ENCODE peak calls at places on chromosomes 2 and 18, in six cellular contexts. A is bronchial epithelial cell, H is nephron progenitor cell, B is dermis blood vessel endothelial cell, R is amygdala, Z is AG08395. V is an unnamed sample.

GRCh38 chr2:189798312-189799029 is 14.2 kb downstream of the PMS1 start:
- DNase-seq in H (no peak), R (no peak), Z (peak), A (peak), B (peak), V (peak)

GRCh38 chr2:234699456-234699855 is 202.6 kb upstream of the ARL4C start:
- DNase-seq in A (no peak), H (no peak), B (no peak), R (no peak), Z (no peak), V (no peak)

GRCh38 chr2:16665746-16666452 is at the start of gene CYRIA:
- DNase-seq in B (peak), H (peak), Z (peak), R (no peak), A (no peak), V (peak)

GRCh38 chr18:24015897-24016631 is 1.5 kb downstream of the TTC39C start:
- DNase-seq in H (no peak), R (no peak), Z (no peak), B (no peak), A (no peak), V (no peak)

GRCh38 chr2:128563348-128563687 is 244.7 kb upstream of the HS6ST1 start:
- DNase-seq in H (no peak), Z (peak), R (peak), B (no peak), A (no peak), V (no peak)

GRCh38 chr2:65536596-65536995 is 104.2 kb upstream of the SPRED2 start:
- DNase-seq in B (no peak), R (no peak), A (no peak), H (no peak), Z (no peak), V (no peak)

GRCh38 chr2:206392118-206392517 is 51.2 kb upstream of the ADAM23 start:
- DNase-seq in H (peak), B (peak), R (no peak), A (peak), Z (peak), V (peak)

GRCh38 chr2:189149981-189150380 is 29.6 kb downstream of the COL5A2 start:
- DNase-seq in A (peak), B (peak), R (no peak), Z (peak), H (no peak), V (peak)

GRCh38 chr2:240604939-240605716 is 18.6 kb downstream of the CAPN10 start:
- DNase-seq in R (no peak), B (no peak), Z (no peak), H (no peak), A (no peak), V (no peak)